ENCODE peak calls at places on chromosomes 3 and 15, in eight cellular contexts. G is right cardiac atrium; F is B cell; N is amniotic stem cell; O is HCT116; C is stimulated activated CD8-positive, alpha-beta memory T cell treated with anti-CD3 and anti-CD28 coated beads, Interleukin-15, amount 100 ng/mL, for 4 hours; L is head of caudate nucleus; D is activated T-cell treated with anti-CD3 and anti-CD28 coated beads for 24 hours. J is an unnamed sample.

GRCh38 chr3:192986399-192986798 is 68.7 kb upstream of the MB21D2 start:
- DNase-seq in G (no peak), F (no peak), N (no peak), O (no peak), C (no peak), L (no peak), D (no peak), J (no peak)

GRCh38 chr3:13524979-13525669 is 23.8 kb upstream of the FBLN2 start:
- DNase-seq in G (no peak), F (no peak), N (no peak), O (no peak), C (no peak), L (no peak), D (no peak), J (no peak)

GRCh38 chr3:50123394-50124361 is 31.4 kb upstream of the SEMA3F start:
- DNase-seq in G (no peak), F (peak; percentile 38), N (no peak), O (no peak), C (no peak), L (no peak), D (no peak), J (peak; percentile 50)

GRCh38 chr3:173529062-173529711 is 131.6 kb downstream of the NLGN1 start:
- DNase-seq in G (no peak), F (no peak), N (no peak), O (peak; percentile 58), C (no peak), L (no peak), D (no peak), J (no peak)

GRCh38 chr3:150603888-150604319 is 783 bp downstream of the SELENOT start:
- DNase-seq in G (no peak), F (no peak), N (no peak), O (no peak), C (no peak), L (no peak), D (no peak), J (no peak)

GRCh38 chr3:77059354-77059753 is 19.5 kb downstream of the ROBO2 start:
- DNase-seq in G (no peak), F (no peak), N (no peak), O (no peak), C (no peak), L (no peak), D (no peak), J (no peak)

GRCh38 chr3:59880717-59881116 is 830.9 kb upstream of the CFAP20DC start:
- DNase-seq in G (no peak), F (no peak), N (no peak), O (no peak), C (no peak), L (no peak), D (no peak), J (no peak)

GRCh38 chr3:182837855-182838454 is 44.7 kb downstream of the ATP11B start:
- DNase-seq in G (no peak), F (no peak), N (no peak), O (no peak), C (no peak), L (no peak), D (no peak), J (no peak)

GRCh38 chr3:101842245-101842934 is 6.9 kb upstream of the NFKBIZ start:
- DNase-seq in G (no peak), F (no peak), N (no peak), O (no peak), C (no peak), L (no peak), D (no peak), J (no peak)

GRCh38 chr15:78355185-78355584 is 15.0 kb downstream of the CRABP1 start:
- DNase-seq in G (no peak), F (no peak), N (no peak), O (no peak), C (no peak), L (no peak), D (no peak), J (no peak)

GRCh38 chr3:30642715-30643361 is 36.4 kb downstream of the TGFBR2 start:
- DNase-seq in G (no peak), F (no peak), N (no peak), O (no peak), C (no peak), L (no peak), D (no peak), J (no peak)

GRCh38 chr3:164779816-164780215 is 298.5 kb downstream of the SI start:
- DNase-seq in G (no peak), F (no peak), N (no peak), O (no peak), C (no peak), L (no peak), D (no peak), J (no peak)

GRCh38 chr3:152320201-152320617 is 51.5 kb downstream of the MBNL1 start:
- DNase-seq in G (no peak), F (no peak), N (no peak), O (no peak), C (no peak), L (no peak), D (no peak), J (no peak)

GRCh38 chr15:74427607-74428441 is 5.9 kb downstream of the SEMA7A start:
- DNase-seq in G (peak; percentile 35), F (no peak), N (no peak), O (no peak), C (no peak), L (no peak), D (no peak), J (no peak)

GRCh38 chr3:66407281-66408218 is 93.3 kb downstream of the LRIG1 start:
- DNase-seq in G (peak; percentile 91), F (peak; percentile 90), N (no peak), O (peak; percentile 19), C (peak; percentile 51), L (peak; percentile 72), D (peak; percentile 57), J (peak; percentile 78)

GRCh38 chr3:32421991-32422859 is 30.6 kb downstream of the CMTM7 start:
- DNase-seq in G (peak; percentile 96), F (no peak), N (no peak), O (peak; percentile 81), C (no peak), L (no peak), D (no peak), J (peak; percentile 88)

GRCh38 chr3:30602946-30603345 is 3.5 kb upstream of the TGFBR2 start:
- DNase-seq in G (no peak), F (peak; percentile 21), N (no peak), O (no peak), C (no peak), L (no peak), D (no peak), J (no peak)

GRCh38 chr3:172356427-172356826 is 91.8 kb downstream of the GHSR start:
- DNase-seq in G (no peak), F (no peak), N (no peak), O (no peak), C (no peak), L (no peak), D (no peak), J (no peak)

GRCh38 chr3:18035641-18036466 is 293.4 kb upstream of the TBC1D5 start:
- DNase-seq in G (no peak), F (no peak), N (no peak), O (no peak), C (no peak), L (no peak), D (no peak), J (no peak)

GRCh38 chr3:193620650-193621049 is 27.6 kb downstream of the OPA1 start:
- DNase-seq in G (no peak), F (no peak), N (no peak), O (no peak), C (no peak), L (no peak), D (no peak), J (no peak)

GRCh38 chr15:89198196-89198595 is 23.2 kb downstream of the RLBP1 start:
- DNase-seq in G (no peak), F (no peak), N (no peak), O (no peak), C (no peak), L (no peak), D (no peak), J (no peak)

GRCh38 chr3:102225407-102226132 is 209.2 kb upstream of the ZPLD1 start:
- DNase-seq in G (no peak), F (peak; percentile 20), N (peak; percentile 17), O (peak; percentile 56), C (no peak), L (no peak), D (no peak), J (no peak)

GRCh38 chr15:38699633-38700230 is 135.1 kb upstream of the RASGRP1 start:
- DNase-seq in G (no peak), F (peak; percentile 50), N (peak; percentile 35), O (peak; percentile 54), C (peak; percentile 63), L (peak; percentile 30), D (peak; percentile 56), J (peak; percentile 58)

GRCh38 chr15:92884459-92884812 is 15.7 kb upstream of the CHD2 start:
- DNase-seq in G (no peak), F (no peak), N (no peak), O (no peak), C (no peak), L (no peak), D (no peak), J (no peak)

GRCh38 chr3:143973352-143974021 is 1.9 kb downstream of the DIPK2A start:
- DNase-seq in G (no peak), F (no peak), N (no peak), O (no peak), C (no peak), L (peak; percentile 12), D (no peak), J (no peak)

GRCh38 chr3:57464801-57465200 is 79.3 kb downstream of the DNAH12 start:
- DNase-seq in G (no peak), F (no peak), N (no peak), O (peak; percentile 29), C (no peak), L (no peak), D (no peak), J (no peak)

GRCh38 chr3:186990878-186991308 is 60.6 kb downstream of the ST6GAL1 start:
- DNase-seq in G (no peak), F (no peak), N (no peak), O (peak; percentile 79), C (no peak), L (peak; percentile 50), D (no peak), J (peak; percentile 81)

GRCh38 chr3:168162172-168162571 is 66.4 kb upstream of the GOLIM4 start:
- DNase-seq in G (no peak), F (no peak), N (no peak), O (no peak), C (no peak), L (no peak), D (no peak), J (no peak)

GRCh38 chr15:57920916-57921315 is 144.6 kb downstream of the ALDH1A2 start:
- DNase-seq in G (no peak), F (no peak), N (no peak), O (no peak), C (no peak), L (no peak), D (no peak), J (no peak)

GRCh38 chr3:110646496-110646895 is 425.1 kb upstream of the NECTIN3 start:
- DNase-seq in G (no peak), F (no peak), N (no peak), O (no peak), C (no peak), L (no peak), D (no peak), J (no peak)

GRCh38 chr3:170778240-170779217 is 91.5 kb downstream of the RPL22L1 start:
- DNase-seq in G (no peak), F (no peak), N (no peak), O (no peak), C (no peak), L (no peak), D (no peak), J (no peak)

GRCh38 chr3:152413244-152413643 is 144.5 kb downstream of the MBNL1 start:
- DNase-seq in G (no peak), F (no peak), N (no peak), O (no peak), C (no peak), L (no peak), D (no peak), J (no peak)

GRCh38 chr15:46411900-46412299 is 777.1 kb downstream of the SQOR start:
- DNase-seq in G (no peak), F (no peak), N (no peak), O (no peak), C (no peak), L (no peak), D (no peak), J (no peak)